ENCODE peak calls at places on chromosomes 13 and 19, in nine cellular contexts. One of them, this sample, is unnamed.
A peak's percentile ranks its signal among the peaks of the same experiment; 100 is the strongest.

GRCh38 chr19:35063940-35064818 is 22.7 kb downstream of the HPN start:
- DNase-seq in thoracic aorta: no peak
- DNase-seq in HFF-Myc: peak; percentile 29
- DNase-seq in neural progenitor cell: no peak
- DNase-seq in dorsolateral prefrontal cortex: no peak
- DNase-seq in CD8-positive, alpha-beta T cell: no peak
- DNase-seq in Peyer's patch: no peak
- DNase-seq in cardiac muscle cell: peak; percentile 51
- DNase-seq in foreskin fibroblast: peak; percentile 83
- DNase-seq in this sample: peak; percentile 69

GRCh38 chr19:43306097-43306496 is 36.8 kb upstream of the PSG9 start:
- DNase-seq in thoracic aorta: no peak
- DNase-seq in HFF-Myc: no peak
- DNase-seq in neural progenitor cell: no peak
- DNase-seq in dorsolateral prefrontal cortex: no peak
- DNase-seq in CD8-positive, alpha-beta T cell: no peak
- DNase-seq in Peyer's patch: no peak
- DNase-seq in cardiac muscle cell: no peak
- DNase-seq in foreskin fibroblast: peak; percentile 7
- DNase-seq in this sample: no peak

GRCh38 chr13:40547545-40548322 is 118.7 kb downstream of the FOXO1 start:
- DNase-seq in thoracic aorta: no peak
- DNase-seq in HFF-Myc: no peak
- DNase-seq in neural progenitor cell: no peak
- DNase-seq in dorsolateral prefrontal cortex: no peak
- DNase-seq in CD8-positive, alpha-beta T cell: no peak
- DNase-seq in Peyer's patch: no peak
- DNase-seq in cardiac muscle cell: no peak
- DNase-seq in foreskin fibroblast: no peak
- DNase-seq in this sample: no peak

GRCh38 chr19:23183251-23183650 is 66.4 kb downstream of the ZNF730 start:
- DNase-seq in thoracic aorta: no peak
- DNase-seq in HFF-Myc: no peak
- DNase-seq in neural progenitor cell: no peak
- DNase-seq in dorsolateral prefrontal cortex: no peak
- DNase-seq in CD8-positive, alpha-beta T cell: no peak
- DNase-seq in Peyer's patch: no peak
- DNase-seq in cardiac muscle cell: no peak
- DNase-seq in foreskin fibroblast: no peak
- DNase-seq in this sample: no peak

GRCh38 chr13:79405501-79405830 is 589 bp downstream of the RBM26 start:
- DNase-seq in thoracic aorta: no peak
- DNase-seq in HFF-Myc: no peak
- DNase-seq in neural progenitor cell: no peak
- DNase-seq in dorsolateral prefrontal cortex: peak; percentile 18
- DNase-seq in CD8-positive, alpha-beta T cell: peak; percentile 8
- DNase-seq in Peyer's patch: no peak
- DNase-seq in cardiac muscle cell: no peak
- DNase-seq in foreskin fibroblast: no peak
- DNase-seq in this sample: no peak

GRCh38 chr19:47820410-47820809 is 1.3 kb upstream of the CRX start:
- DNase-seq in thoracic aorta: no peak
- DNase-seq in HFF-Myc: no peak
- DNase-seq in neural progenitor cell: no peak
- DNase-seq in dorsolateral prefrontal cortex: no peak
- DNase-seq in CD8-positive, alpha-beta T cell: no peak
- DNase-seq in Peyer's patch: no peak
- DNase-seq in cardiac muscle cell: no peak
- DNase-seq in foreskin fibroblast: no peak
- DNase-seq in this sample: no peak

GRCh38 chr19:406999-407491 is 1.9 kb downstream of the C2CD4C start:
- DNase-seq in thoracic aorta: no peak
- DNase-seq in HFF-Myc: no peak
- DNase-seq in neural progenitor cell: no peak
- DNase-seq in dorsolateral prefrontal cortex: no peak
- DNase-seq in CD8-positive, alpha-beta T cell: no peak
- DNase-seq in Peyer's patch: no peak
- DNase-seq in cardiac muscle cell: no peak
- DNase-seq in foreskin fibroblast: no peak
- DNase-seq in this sample: no peak

GRCh38 chr19:3184847-3185481 is 766 bp upstream of the NCLN start:
- DNase-seq in thoracic aorta: peak; percentile 31
- DNase-seq in HFF-Myc: no peak
- DNase-seq in neural progenitor cell: peak; percentile 79
- DNase-seq in dorsolateral prefrontal cortex: peak; percentile 78
- DNase-seq in CD8-positive, alpha-beta T cell: peak; percentile 50
- DNase-seq in Peyer's patch: peak; percentile 86
- DNase-seq in cardiac muscle cell: peak; percentile 80
- DNase-seq in foreskin fibroblast: peak; percentile 76
- DNase-seq in this sample: no peak

DNA sequence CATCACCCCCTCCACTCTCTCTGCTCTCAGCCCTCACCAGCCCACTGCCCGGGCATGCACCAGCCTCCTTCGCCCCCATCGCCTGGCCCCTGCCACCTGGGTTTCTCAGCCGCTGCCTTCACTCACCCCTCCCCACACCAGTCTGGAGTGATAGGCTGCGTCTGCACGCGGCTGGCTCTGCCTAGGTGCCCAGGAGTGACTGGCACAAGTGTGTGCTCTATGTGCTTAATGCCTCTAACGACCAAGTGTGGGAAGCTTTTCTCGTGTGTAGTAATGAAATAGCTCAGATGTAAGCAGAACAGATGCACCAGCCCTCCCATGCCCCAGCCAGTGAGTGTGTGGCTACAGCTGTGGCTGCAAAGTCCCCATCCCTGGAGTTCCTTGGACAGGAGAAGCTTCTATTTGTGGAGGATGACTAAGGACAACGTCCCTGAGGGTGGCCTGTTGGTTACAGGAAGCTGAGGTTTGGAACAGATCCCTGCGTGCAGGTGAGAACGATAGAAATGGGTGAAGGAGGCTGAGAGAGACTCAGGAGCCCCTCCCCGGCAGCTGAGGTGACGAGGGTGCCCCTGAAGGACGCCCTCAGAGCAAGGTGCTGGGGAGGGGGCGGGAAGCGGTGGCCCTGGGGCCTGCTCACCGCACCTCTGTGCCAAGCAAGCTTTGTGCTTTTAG is 35.6 kb downstream of the ATP11A start:
- DNase-seq in thoracic aorta: no peak
- DNase-seq in HFF-Myc: no peak
- DNase-seq in neural progenitor cell: no peak
- DNase-seq in dorsolateral prefrontal cortex: no peak
- DNase-seq in CD8-positive, alpha-beta T cell: no peak
- DNase-seq in Peyer's patch: peak; percentile 45
- DNase-seq in cardiac muscle cell: no peak
- DNase-seq in foreskin fibroblast: no peak
- DNase-seq in this sample: no peak
- H3K4me3 ChIP-seq in thoracic aorta: no peak overlapping the region
- H3K4me3 ChIP-seq in HFF-Myc: no peak overlapping the region
- H3K4me3 ChIP-seq in neural progenitor cell: no peak overlapping the region
- H3K4me3 ChIP-seq in dorsolateral prefrontal cortex: no peak overlapping the region
- H3K4me3 ChIP-seq in CD8-positive, alpha-beta T cell: no peak overlapping the region
- H3K4me3 ChIP-seq in Peyer's patch: no peak overlapping the region
- H3K4me3 ChIP-seq in cardiac muscle cell: no peak overlapping the region
- H3K4me3 ChIP-seq in foreskin fibroblast: no peak overlapping the region
- H3K4me3 ChIP-seq in this sample: no peak overlapping the region

DNA sequence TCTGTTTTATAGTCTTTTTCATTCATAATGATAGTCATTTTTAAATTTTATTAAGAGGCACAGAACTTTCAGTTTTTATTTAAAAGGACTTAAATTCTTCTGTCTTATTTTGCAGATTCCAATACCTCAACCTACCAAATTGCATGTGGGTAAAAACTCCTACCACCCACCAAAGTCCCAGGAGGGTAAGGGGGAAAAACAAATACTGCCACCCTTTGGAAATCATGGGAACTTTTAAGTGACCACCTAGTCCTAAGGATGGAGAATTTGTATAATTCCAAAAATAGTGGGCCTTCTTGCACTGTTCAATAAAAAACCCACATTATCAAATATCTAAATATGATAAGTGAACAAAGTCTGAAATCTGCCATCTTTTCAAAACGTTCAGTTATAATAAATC is 9.7 kb downstream of the SUPT20H start:
- DNase-seq in thoracic aorta: no peak
- DNase-seq in HFF-Myc: no peak
- DNase-seq in neural progenitor cell: no peak
- DNase-seq in dorsolateral prefrontal cortex: no peak
- DNase-seq in CD8-positive, alpha-beta T cell: no peak
- DNase-seq in Peyer's patch: no peak
- DNase-seq in cardiac muscle cell: no peak
- DNase-seq in foreskin fibroblast: no peak
- DNase-seq in this sample: no peak
- TF ChIP-seq CTCF in thoracic aorta: no peak
- TF ChIP-seq CTCF in HFF-Myc: no peak
- TF ChIP-seq CTCF in neural progenitor cell: peak; percentile 47
- TF ChIP-seq CTCF in dorsolateral prefrontal cortex: no peak
- TF ChIP-seq CTCF in CD8-positive, alpha-beta T cell: no peak
- TF ChIP-seq CTCF in Peyer's patch: no peak
- TF ChIP-seq CTCF in cardiac muscle cell: peak; percentile 6
- TF ChIP-seq CTCF in foreskin fibroblast: no peak
- TF ChIP-seq CTCF in this sample: peak; percentile 14

GRCh38 chr19:55382013-55382412 is 2.1 kb downstream of the TMEM238 start:
- DNase-seq in thoracic aorta: no peak
- DNase-seq in HFF-Myc: no peak
- DNase-seq in neural progenitor cell: no peak
- DNase-seq in dorsolateral prefrontal cortex: no peak
- DNase-seq in CD8-positive, alpha-beta T cell: no peak
- DNase-seq in Peyer's patch: no peak
- DNase-seq in cardiac muscle cell: no peak
- DNase-seq in foreskin fibroblast: no peak
- DNase-seq in this sample: no peak

GRCh38 chr19:55383789-55384575 is at the start of gene TMEM238:
- DNase-seq in thoracic aorta: no peak
- DNase-seq in HFF-Myc: no peak
- DNase-seq in neural progenitor cell: peak; percentile 88
- DNase-seq in dorsolateral prefrontal cortex: peak; percentile 48
- DNase-seq in CD8-positive, alpha-beta T cell: no peak
- DNase-seq in Peyer's patch: peak; percentile 81
- DNase-seq in cardiac muscle cell: peak; percentile 75
- DNase-seq in foreskin fibroblast: peak; percentile 90
- DNase-seq in this sample: peak; percentile 68

GRCh38 chr19:55383279-55383788 is 758 bp downstream of the TMEM238 start:
- DNase-seq in thoracic aorta: no peak
- DNase-seq in HFF-Myc: no peak
- DNase-seq in neural progenitor cell: no peak
- DNase-seq in dorsolateral prefrontal cortex: peak; percentile 26
- DNase-seq in CD8-positive, alpha-beta T cell: no peak
- DNase-seq in Peyer's patch: peak; percentile 61
- DNase-seq in cardiac muscle cell: no peak
- DNase-seq in foreskin fibroblast: no peak
- DNase-seq in this sample: no peak

GRCh38 chr19:55384576-55385235 is 614 bp upstream of the TMEM238 start:
- DNase-seq in thoracic aorta: no peak
- DNase-seq in HFF-Myc: no peak
- DNase-seq in neural progenitor cell: no peak
- DNase-seq in dorsolateral prefrontal cortex: no peak
- DNase-seq in CD8-positive, alpha-beta T cell: no peak
- DNase-seq in Peyer's patch: no peak
- DNase-seq in cardiac muscle cell: no peak
- DNase-seq in foreskin fibroblast: no peak
- DNase-seq in this sample: no peak

DNA sequence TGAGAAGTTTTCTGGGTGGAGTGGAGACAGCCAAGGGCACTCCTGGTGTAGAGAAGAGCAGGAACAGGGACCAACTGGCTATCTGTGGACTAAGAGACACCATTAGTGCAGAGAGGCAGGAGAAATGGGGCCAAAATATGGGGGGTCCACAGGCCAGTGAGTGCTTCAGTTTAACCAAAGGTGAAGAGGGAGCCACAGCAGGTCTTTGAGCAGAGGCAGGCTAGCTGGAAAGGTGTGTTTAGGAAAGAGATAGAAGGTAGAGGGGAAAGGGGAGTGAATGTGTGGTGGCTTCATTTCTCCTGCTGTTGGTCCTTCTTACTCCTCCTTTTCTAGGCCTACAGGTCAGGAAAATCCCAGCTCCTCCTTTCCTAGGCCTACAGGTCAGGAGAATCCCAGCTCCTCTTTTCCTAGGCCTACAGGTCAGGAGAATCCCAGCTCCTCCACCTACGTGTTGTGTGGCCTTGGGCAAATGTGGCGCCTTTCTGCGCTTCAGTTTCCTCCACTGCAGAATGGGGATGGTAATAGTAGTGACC is 1.5 kb downstream of the TMEM238 start:
- DNase-seq in thoracic aorta: no peak
- DNase-seq in HFF-Myc: no peak
- DNase-seq in neural progenitor cell: no peak
- DNase-seq in dorsolateral prefrontal cortex: no peak
- DNase-seq in CD8-positive, alpha-beta T cell: no peak
- DNase-seq in Peyer's patch: no peak
- DNase-seq in cardiac muscle cell: no peak
- DNase-seq in foreskin fibroblast: no peak
- DNase-seq in this sample: no peak
- H3K4me3 ChIP-seq in thoracic aorta: no peak overlapping the region
- H3K4me3 ChIP-seq in HFF-Myc: no peak overlapping the region
- H3K4me3 ChIP-seq in neural progenitor cell: no peak overlapping the region
- H3K4me3 ChIP-seq in dorsolateral prefrontal cortex: no peak overlapping the region
- H3K4me3 ChIP-seq in CD8-positive, alpha-beta T cell: no peak overlapping the region
- H3K4me3 ChIP-seq in Peyer's patch: peak overlapping the region; percentile 84
- H3K4me3 ChIP-seq in cardiac muscle cell: no peak overlapping the region
- H3K4me3 ChIP-seq in foreskin fibroblast: no peak overlapping the region
- H3K4me3 ChIP-seq in this sample: no peak overlapping the region

GRCh38 chr19:42246869-42247630 is 4.6 kb upstream of the GSK3A start:
- DNase-seq in thoracic aorta: no peak
- DNase-seq in HFF-Myc: no peak
- DNase-seq in neural progenitor cell: no peak
- DNase-seq in dorsolateral prefrontal cortex: no peak
- DNase-seq in CD8-positive, alpha-beta T cell: no peak
- DNase-seq in Peyer's patch: no peak
- DNase-seq in cardiac muscle cell: no peak
- DNase-seq in foreskin fibroblast: no peak
- DNase-seq in this sample: no peak

GRCh38 chr19:42247631-42248199 is 5.3 kb upstream of the GSK3A start:
- DNase-seq in thoracic aorta: no peak
- DNase-seq in HFF-Myc: no peak
- DNase-seq in neural progenitor cell: no peak
- DNase-seq in dorsolateral prefrontal cortex: no peak
- DNase-seq in CD8-positive, alpha-beta T cell: no peak
- DNase-seq in Peyer's patch: no peak
- DNase-seq in cardiac muscle cell: no peak
- DNase-seq in foreskin fibroblast: no peak
- DNase-seq in this sample: no peak

GRCh38 chr19:42248270-42249148 is 6.1 kb upstream of the GSK3A start:
- DNase-seq in thoracic aorta: no peak
- DNase-seq in HFF-Myc: no peak
- DNase-seq in neural progenitor cell: no peak
- DNase-seq in dorsolateral prefrontal cortex: no peak
- DNase-seq in CD8-positive, alpha-beta T cell: no peak
- DNase-seq in Peyer's patch: no peak
- DNase-seq in cardiac muscle cell: no peak
- DNase-seq in foreskin fibroblast: no peak
- DNase-seq in this sample: no peak

GRCh38 chr19:42244452-42245220 is 2.2 kb upstream of the GSK3A start:
- DNase-seq in thoracic aorta: peak; percentile 71
- DNase-seq in HFF-Myc: peak; percentile 85
- DNase-seq in neural progenitor cell: peak; percentile 97
- DNase-seq in dorsolateral prefrontal cortex: peak; percentile 92
- DNase-seq in CD8-positive, alpha-beta T cell: peak; percentile 79
- DNase-seq in Peyer's patch: peak; percentile 97
- DNase-seq in cardiac muscle cell: peak; percentile 96
- DNase-seq in foreskin fibroblast: peak; percentile 98
- DNase-seq in this sample: peak; percentile 95

DNA sequence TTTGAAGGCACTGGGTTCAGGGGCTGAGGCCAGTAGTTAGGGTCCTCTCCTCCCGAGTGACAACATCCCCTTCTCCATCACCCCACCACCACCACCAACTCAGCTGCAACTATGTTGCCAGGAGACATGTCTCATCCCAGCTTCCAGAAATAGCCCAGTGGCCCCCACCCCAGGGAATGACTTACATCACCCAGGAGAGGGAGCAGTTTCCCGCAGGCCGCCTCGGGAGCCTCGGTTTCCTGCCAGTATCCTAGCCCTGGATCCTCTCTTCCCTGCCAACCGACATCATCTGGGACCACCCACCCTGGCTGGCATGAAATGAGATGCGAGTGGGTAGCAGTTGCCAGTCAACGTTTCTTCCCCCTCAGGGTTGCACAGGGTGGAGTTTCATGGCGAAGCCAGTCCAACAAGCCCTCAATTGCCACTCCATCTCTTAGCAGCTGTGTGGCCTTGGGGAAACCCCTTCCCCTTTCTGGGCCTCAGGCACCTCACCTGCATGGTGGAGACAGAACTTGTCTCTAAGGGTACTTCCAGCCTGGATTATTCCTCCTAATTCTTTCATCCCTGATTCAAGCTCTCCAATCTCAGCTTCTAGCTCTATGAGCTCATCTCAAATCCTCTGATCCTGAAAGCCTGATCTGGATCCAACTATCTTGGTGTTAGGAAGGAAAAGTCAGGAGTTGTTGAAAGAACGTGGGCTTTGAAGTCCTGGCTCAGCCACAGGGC is 3.9 kb upstream of the GSK3A start:
- DNase-seq in thoracic aorta: peak; percentile 55
- DNase-seq in HFF-Myc: no peak
- DNase-seq in neural progenitor cell: peak; percentile 80
- DNase-seq in dorsolateral prefrontal cortex: peak; percentile 62
- DNase-seq in CD8-positive, alpha-beta T cell: no peak
- DNase-seq in Peyer's patch: peak; percentile 80
- DNase-seq in cardiac muscle cell: peak; percentile 83
- DNase-seq in foreskin fibroblast: peak; percentile 93
- DNase-seq in this sample: peak; percentile 83
- TF ChIP-seq CTCF in thoracic aorta: peak; percentile 60
- TF ChIP-seq CTCF in HFF-Myc: peak; percentile 68
- TF ChIP-seq CTCF in neural progenitor cell: peak; percentile 60
- TF ChIP-seq CTCF in dorsolateral prefrontal cortex: peak; percentile 78
- TF ChIP-seq CTCF in CD8-positive, alpha-beta T cell: no peak
- TF ChIP-seq CTCF in Peyer's patch: peak; percentile 37
- TF ChIP-seq CTCF in cardiac muscle cell: peak; percentile 68
- TF ChIP-seq CTCF in foreskin fibroblast: peak; percentile 78
- TF ChIP-seq CTCF in this sample: peak; percentile 81